ENCODE peak calls at places on chromosomes 12 and 14, in eight cellular contexts. G is fibroblast of lung; V is uterus; U is HEK293T; Q is HTR-8/SVneo; P is T-cell; R is stimulated activated CD8-positive, alpha-beta memory T cell treated with anti-CD3 and anti-CD28 coated beads, Interleukin-12 subunit alpha, Interleukin-12 subunit beta, amount 100 ng/mL, for 4 hours; E is aorta. S is an unnamed sample.

GRCh38 chr12:45273717-45274271 is 57.9 kb downstream of the ANO6 start:
- DNase-seq in U (no peak), R (no peak), G (peak), E (no peak), Q (peak), P (no peak), V (peak), S (peak)

GRCh38 chr12:57520008-57520726 is at the start of gene DDIT3:
- DNase-seq in R (peak), U (peak), V (peak), G (peak), Q (peak), P (peak), E (peak), S (peak)

GRCh38 chr14:78633747-78634146 is 463.6 kb downstream of the NRXN3 start:
- DNase-seq in G (no peak), E (no peak), U (no peak), V (no peak), P (no peak), Q (no peak), R (no peak), S (no peak)

GRCh38 chr14:102326583-102326982 is 7.0 kb downstream of the ZNF839 start:
- DNase-seq in P (no peak), Q (no peak), U (no peak), V (no peak), G (no peak), R (no peak), E (peak), S (no peak)

GRCh38 chr12:2959508-2960431 is 573 bp downstream of the TEAD4 start:
- DNase-seq in E (peak), V (peak), P (no peak), R (no peak), U (peak), Q (peak), G (peak), S (peak)

GRCh38 chr12:64633186-64633939 is 23.1 kb downstream of the RASSF3 start:
- DNase-seq in U (no peak), Q (no peak), E (no peak), G (no peak), V (no peak), P (no peak), R (no peak), S (no peak)

GRCh38 chr12:77122236-77122635 is 56.9 kb upstream of the E2F7 start:
- DNase-seq in P (no peak), Q (peak), V (no peak), G (peak), E (no peak), U (no peak), R (no peak), S (peak)

GRCh38 chr14:68633131-68633991 is 159.5 kb downstream of the ZFP36L1 start:
- DNase-seq in P (no peak), E (peak), V (peak), Q (no peak), U (no peak), R (no peak), G (peak), S (peak)

GRCh38 chr14:104788873-104789663 is 6.5 kb downstream of the AKT1 start:
- DNase-seq in P (no peak), R (no peak), V (no peak), Q (no peak), G (no peak), E (no peak), U (no peak), S (no peak)

GRCh38 chr14:79861111-79861510 is 350.2 kb downstream of the DIO2 start:
- DNase-seq in P (no peak), E (no peak), G (no peak), U (no peak), R (no peak), Q (no peak), V (no peak), S (no peak)

GRCh38 chr14:53295985-53296582 is 143.0 kb upstream of the DDHD1 start:
- DNase-seq in E (no peak), U (peak), G (peak), P (no peak), Q (no peak), R (no peak), V (no peak), S (no peak)

GRCh38 chr14:101241807-101242278 is 319.5 kb upstream of the DIO3 start:
- DNase-seq in G (no peak), P (no peak), Q (peak), R (no peak), E (peak), U (no peak), V (no peak), S (no peak)

GRCh38 chr14:99175331-99176155 is 96.5 kb downstream of the BCL11B start:
- DNase-seq in P (no peak), G (no peak), U (no peak), Q (no peak), V (no peak), E (no peak), R (no peak), S (no peak)

GRCh38 chr12:125111403-125111802 is 46.2 kb downstream of the AACS start:
- DNase-seq in Q (no peak), E (no peak), G (no peak), V (no peak), R (no peak), P (no peak), U (no peak), S (no peak)

GRCh38 chr14:35205737-35206136 is 83.4 kb downstream of the PRORP start:
- DNase-seq in U (no peak), R (no peak), E (no peak), V (no peak), P (no peak), Q (no peak), G (no peak), S (no peak)

GRCh38 chr14:101478096-101478495 is 83.2 kb upstream of the DIO3 start:
- DNase-seq in E (peak), V (peak), U (no peak), Q (no peak), R (no peak), P (no peak), G (no peak), S (no peak)

GRCh38 chr12:49026101-49026500 is 7.5 kb upstream of the PRKAG1 start:
- DNase-seq in V (no peak), G (no peak), R (no peak), U (no peak), P (no peak), Q (no peak), E (no peak), S (no peak)

GRCh38 chr12:118714051-118714460 is 267.3 kb upstream of the SRRM4 start:
- DNase-seq in G (no peak), Q (peak), V (no peak), E (no peak), P (no peak), U (peak), R (no peak), S (no peak)

GRCh38 chr14:20606190-20606901 is 15.2 kb upstream of the RNASE12 start:
- DNase-seq in U (peak), G (no peak), V (no peak), E (no peak), P (no peak), Q (no peak), R (no peak), S (peak)

GRCh38 chr14:69886843-69887242 is 7.6 kb downstream of the SMOC1 start:
- DNase-seq in P (no peak), R (no peak), V (no peak), Q (peak), U (no peak), E (no peak), G (peak), S (no peak)

GRCh38 chr12:27970981-27971489 is 1.5 kb downstream of the PTHLH start:
- DNase-seq in U (no peak), Q (no peak), P (no peak), R (no peak), E (peak), V (no peak), G (peak), S (no peak)

GRCh38 chr12:49823350-49823749 is 4.9 kb downstream of the NCKAP5L start:
- DNase-seq in Q (no peak), V (no peak), G (no peak), U (no peak), P (no peak), R (no peak), E (no peak), S (no peak)

GRCh38 chr14:54003064-54003463 is 46.4 kb upstream of the BMP4 start:
- DNase-seq in U (no peak), E (no peak), Q (no peak), G (no peak), P (no peak), R (no peak), V (no peak), S (no peak)

GRCh38 chr12:93962336-93962735 is 186.0 kb upstream of the PLXNC1 start:
- DNase-seq in Q (no peak), V (no peak), R (no peak), P (no peak), E (no peak), G (no peak), U (no peak), S (no peak)

GRCh38 chr14:88452231-88452630 is 66.8 kb downstream of the SPATA7 start:
- DNase-seq in Q (no peak), V (no peak), E (no peak), U (no peak), R (no peak), G (no peak), P (no peak), S (no peak)

GRCh38 chr12:91811481-91812287 is 334.0 kb downstream of the BTG1 start:
- DNase-seq in U (peak), Q (peak), R (peak), E (peak), P (peak), G (peak), V (peak), S (peak)

GRCh38 chr14:64759555-64759938 is 55.3 kb downstream of the PLEKHG3 start:
- DNase-seq in V (no peak), Q (no peak), U (no peak), P (no peak), R (no peak), G (no peak), E (no peak), S (no peak)

GRCh38 chr12:93378373-93379310 is 917 bp downstream of the NUDT4 start:
- DNase-seq in U (peak), V (peak), P (peak), Q (peak), R (peak), G (peak), E (no peak), S (peak)

GRCh38 chr12:104664368-104664767 is 207.6 kb downstream of the CHST11 start:
- DNase-seq in U (no peak), P (no peak), Q (no peak), E (no peak), R (no peak), V (no peak), G (no peak), S (no peak)

GRCh38 chr14:77014004-77014604 is 14.4 kb downstream of the IRF2BPL start:
- DNase-seq in P (no peak), E (peak), U (no peak), G (peak), V (peak), Q (peak), R (no peak), S (no peak)